ENCODE peak calls at places on chromosomes 16 and 17, in four cellular contexts. F is heart right ventricle, L is brain microvascular endothelial cell, O is ascending aorta. N is an unnamed sample.

GRCh38 chr16:20391045-20391444 is 13.5 kb downstream of the PDILT start:
- DNase-seq in F (no peak), L (no peak), O (no peak), N (no peak)

GRCh38 chr17:10513284-10514067 is 4.9 kb downstream of the MYH1 start:
- DNase-seq in F (peak), L (no peak), O (no peak), N (no peak)

GRCh38 chr17:40553694-40554534 is 11.4 kb downstream of the CCR7 start:
- DNase-seq in F (peak), L (no peak), O (peak), N (peak)

GRCh38 chr17:44830359-44831269 is 527 bp upstream of the GJC1 start:
- DNase-seq in F (no peak), L (no peak), O (no peak), N (no peak)

GRCh38 chr17:49076575-49077384 is 55.8 kb upstream of the B4GALNT2 start:
- DNase-seq in F (no peak), L (peak), O (no peak), N (no peak)

GRCh38 chr17:64658931-64659330 is 3.2 kb downstream of the SMURF2 start:
- DNase-seq in F (no peak), L (peak), O (no peak), N (no peak)

GRCh38 chr16:49068224-49068623 is 213.4 kb downstream of the CBLN1 start:
- DNase-seq in F (no peak), L (no peak), O (no peak), N (no peak)

GRCh38 chr17:14776791-14777190 is 475.9 kb downstream of the HS3ST3B1 start:
- DNase-seq in F (no peak), L (peak), O (no peak), N (no peak)

GRCh38 chr17:78946131-78946530 is 20.9 kb upstream of the TIMP2 start:
- DNase-seq in F (no peak), L (no peak), O (no peak), N (no peak)

GRCh38 chr17:82696259-82696658 is 2.2 kb downstream of the RAB40B start:
- DNase-seq in F (no peak), L (no peak), O (no peak), N (no peak)

GRCh38 chr17:34579979-34580684 is 750 bp downstream of the TMEM132E start:
- DNase-seq in F (peak), L (no peak), O (no peak), N (no peak)

GRCh38 chr16:11307639-11308492 is 26.7 kb upstream of the PRM1 start:
- DNase-seq in F (no peak), L (no peak), O (no peak), N (no peak)

GRCh38 chr17:28897769-28898259 is 281 bp upstream of the FLOT2 start:
- DNase-seq in F (peak), L (no peak), O (peak), N (no peak)

GRCh38 chr16:81616321-81617020 is 162.6 kb upstream of the PLCG2 start:
- DNase-seq in F (peak), L (peak), O (no peak), N (no peak)

GRCh38 chr17:2064980-2065785 is 10.3 kb downstream of the HIC1 start:
- DNase-seq in F (no peak), L (peak), O (no peak), N (no peak)

GRCh38 chr17:82603981-82604448 is 44.2 kb downstream of the WDR45B start:
- DNase-seq in F (peak), L (peak), O (peak), N (no peak)

DNA sequence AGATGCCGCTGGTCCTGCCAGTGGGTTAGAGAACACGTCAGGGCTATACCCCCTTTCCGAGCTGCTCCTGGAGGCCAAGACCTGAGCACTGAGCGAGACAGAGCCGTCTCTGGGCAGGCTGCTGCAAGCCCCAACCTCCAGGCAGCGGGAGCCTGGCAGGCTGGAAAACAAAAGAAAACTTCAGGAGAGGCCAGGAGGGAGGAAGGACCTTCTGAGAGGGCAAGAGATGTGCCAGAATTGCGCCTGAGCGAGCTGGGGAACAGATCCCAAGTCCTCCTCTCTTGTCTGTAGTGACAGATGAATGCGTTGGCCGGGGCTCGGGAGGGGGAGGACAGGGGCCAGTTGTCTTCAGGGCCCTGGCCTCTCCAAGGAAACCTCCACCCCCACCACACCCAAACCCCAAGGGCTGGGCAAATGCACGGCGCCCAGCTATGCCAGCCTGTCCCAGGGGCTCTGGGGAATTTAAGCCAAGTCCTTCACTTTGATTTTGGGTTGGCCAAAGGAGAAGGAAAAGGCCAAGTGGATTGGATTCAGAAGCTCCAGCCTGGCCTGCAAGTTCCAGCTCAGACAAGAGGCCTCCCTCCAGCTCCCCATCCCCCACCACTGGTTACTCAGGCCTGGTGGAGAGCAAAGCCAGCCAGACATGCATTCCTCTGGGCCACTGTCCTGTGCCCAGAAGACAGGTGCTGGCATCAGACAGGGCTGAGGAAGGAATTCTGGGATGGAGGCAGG is 18.1 kb downstream of the SDK2 start:
- DNase-seq in F (peak), L (no peak), O (no peak), N (no peak)
- H3K27ac ChIP-seq in F (no peak), L (no peak), O (peak), N (no peak)

DNA sequence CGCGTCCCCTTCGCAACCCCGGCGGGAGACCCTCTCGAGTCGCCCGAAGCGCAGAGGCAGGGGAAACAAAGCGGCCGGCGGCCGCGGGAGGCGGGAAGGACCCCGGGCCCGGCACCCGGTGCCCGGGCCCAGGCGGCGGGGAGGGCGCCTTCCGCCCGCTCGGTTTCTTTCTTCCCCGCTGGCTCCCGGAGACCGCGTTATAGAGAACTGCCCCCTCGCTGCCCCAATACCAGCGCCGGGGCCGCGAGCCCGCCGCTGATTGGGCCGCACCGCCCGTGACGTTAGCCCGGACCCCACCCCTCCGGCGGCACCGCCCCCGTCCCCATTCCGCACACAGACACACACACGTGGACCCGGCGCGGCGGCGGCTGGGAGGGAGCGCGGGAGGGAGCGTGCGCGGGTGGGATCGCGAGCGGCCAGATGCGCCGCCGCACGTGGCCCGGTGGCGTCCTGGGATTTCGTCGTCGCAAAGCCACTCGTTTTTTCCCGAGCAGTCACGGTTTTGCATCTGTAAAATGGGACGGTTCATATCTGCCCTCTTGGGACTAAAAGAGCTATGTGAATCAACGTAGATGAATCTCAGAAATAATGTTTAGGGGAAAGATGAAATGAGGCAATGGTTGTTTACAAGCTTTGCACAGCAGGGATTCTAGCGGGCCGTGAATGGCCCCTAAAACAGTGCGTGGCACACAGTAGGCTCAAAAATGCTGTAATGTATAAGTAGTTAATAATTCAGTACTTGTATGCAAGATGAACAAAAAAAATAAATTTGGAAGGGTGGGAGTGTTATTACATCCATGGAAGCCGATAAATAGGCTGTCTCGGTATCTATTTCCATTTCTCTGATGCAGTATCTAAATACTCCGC is at the start of gene EPOP:
- DNase-seq in F (peak), L (peak), O (peak), N (peak)
- TF ChIP-seq CTCF in F (no peak), L (no peak), O (no peak), N (no peak)

GRCh38 chr17:42670199-42670924 is 6.4 kb downstream of the PLEKHH3 start:
- DNase-seq in F (no peak), L (no peak), O (peak), N (no peak)
- H3K4me3 ChIP-seq in F (no peak), L (peak), O (no peak), N (peak)

GRCh38 chr17:814371-814770 is 32.2 kb downstream of the MRM3 start:
- DNase-seq in F (no peak), L (no peak), O (no peak), N (no peak)
- H3K27ac ChIP-seq in F (no peak), L (no peak), O (no peak), N (no peak)

DNA sequence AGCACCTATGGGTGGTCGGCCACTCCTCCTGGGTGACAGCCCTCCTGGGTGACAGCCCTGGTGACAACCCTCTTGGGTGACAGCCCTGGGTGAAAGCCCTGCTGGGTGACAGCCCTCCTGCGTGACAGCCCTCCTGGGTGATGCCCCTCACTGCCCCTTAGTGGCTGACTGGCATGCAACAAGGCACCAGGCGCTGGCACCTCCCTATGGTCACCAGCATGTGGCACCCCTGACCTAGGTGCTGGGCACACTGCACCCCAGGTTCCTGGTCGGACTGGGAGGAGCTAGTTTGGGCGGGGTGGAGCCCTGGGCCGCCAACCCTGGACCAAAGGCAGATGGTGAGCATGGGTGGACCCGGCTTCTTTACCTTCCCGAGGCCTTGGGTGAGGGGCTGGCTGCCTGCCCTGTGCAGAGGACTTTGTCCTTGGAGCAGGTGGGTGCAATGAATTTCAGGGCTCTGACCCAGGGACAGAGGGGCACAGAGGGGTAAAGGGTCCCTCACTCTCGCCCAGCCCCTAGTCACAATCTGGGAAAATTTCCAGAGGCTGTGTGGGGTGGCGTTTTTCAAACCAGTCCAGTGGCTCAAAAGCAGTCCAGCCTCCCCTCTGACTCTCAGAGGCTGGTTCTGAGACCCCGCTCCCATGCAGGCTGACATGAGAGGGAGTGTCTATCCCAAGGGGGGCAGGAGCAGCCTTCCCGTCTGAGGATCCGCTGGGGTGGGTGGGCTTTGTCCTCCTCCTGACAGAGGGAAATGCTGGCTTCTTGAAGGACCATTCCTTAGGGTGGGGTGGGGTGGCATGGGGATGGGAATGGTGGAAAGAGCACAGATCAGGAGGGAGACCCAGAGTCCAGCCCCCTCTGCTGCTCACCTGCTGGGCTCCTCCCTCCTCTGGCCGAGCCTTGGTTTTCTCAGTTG is 25.9 kb upstream of the TNFRSF13B start:
- DNase-seq in F (no peak), L (peak), O (peak), N (no peak)
- TF ChIP-seq CTCF in F (no peak), L (peak), O (no peak), N (no peak)